ENCODE peak calls at places on chromosomes 12 and 14, in eight cellular contexts. P, J, W, N, A, D, Z and B are unnamed samples.

GRCh38 chr12:16946691-16947090 is 340.7 kb upstream of the LMO3 start:
- DNase-seq in D (no peak), J (no peak), Z (no peak), N (no peak), A (no peak), W (no peak), P (no peak), B (no peak)

GRCh38 chr12:3002636-3003035 is 43.4 kb downstream of the TEAD4 start:
- DNase-seq in D (no peak), N (no peak), W (no peak), Z (no peak), J (no peak), A (no peak), P (no peak), B (no peak)

GRCh38 chr12:43675048-43675904 is 83.3 kb downstream of the PUS7L start:
- DNase-seq in P (no peak), N (no peak), A (no peak), J (no peak), W (no peak), Z (no peak), D (no peak), B (peak)

GRCh38 chr12:57821474-57822214 is 3.1 kb upstream of the AVIL start:
- DNase-seq in Z (no peak), J (no peak), N (no peak), P (no peak), A (no peak), D (no peak), W (no peak), B (no peak)

GRCh38 chr12:76680940-76681339 is 83.0 kb upstream of the ZDHHC17 start:
- DNase-seq in N (no peak), P (no peak), J (no peak), Z (no peak), W (no peak), A (no peak), D (no peak), B (peak)

GRCh38 chr14:68652433-68652690 is 140.5 kb downstream of the ZFP36L1 start:
- DNase-seq in N (no peak), Z (no peak), J (no peak), W (no peak), D (no peak), P (no peak), A (no peak), B (no peak)

GRCh38 chr14:91996951-91997371 is 42.9 kb downstream of the TRIP11 start:
- DNase-seq in D (no peak), J (peak), Z (no peak), P (peak), W (peak), A (no peak), N (no peak), B (peak)

GRCh38 chr12:22573181-22573580 is 28.8 kb upstream of the C2CD5 start:
- DNase-seq in P (no peak), D (no peak), Z (no peak), N (no peak), W (no peak), A (no peak), J (no peak), B (no peak)

GRCh38 chr14:95536036-95536577 is 1.3 kb downstream of the GLRX5 start:
- DNase-seq in A (no peak), D (no peak), W (no peak), Z (no peak), P (no peak), N (no peak), J (no peak), B (no peak)

GRCh38 chr14:68043752-68044151 is 224.2 kb downstream of the RAD51B start:
- DNase-seq in D (no peak), Z (no peak), A (no peak), P (no peak), J (no peak), W (no peak), N (no peak), B (no peak)

GRCh38 chr14:103281496-103282231 is 52.4 kb upstream of the EIF5 start:
- DNase-seq in P (peak), A (no peak), J (no peak), N (peak), W (no peak), Z (no peak), D (no peak), B (peak)

GRCh38 chr14:68667313-68667791 is 125.5 kb downstream of the ZFP36L1 start:
- DNase-seq in D (no peak), N (no peak), Z (no peak), P (no peak), J (no peak), W (no peak), A (no peak), B (no peak)

GRCh38 chr12:69886101-69886500 is 61.1 kb downstream of the MYRFL start:
- DNase-seq in D (no peak), W (no peak), A (no peak), N (no peak), J (no peak), P (no peak), Z (no peak), B (no peak)

GRCh38 chr12:90036641-90037040 is 328.0 kb upstream of the ATP2B1 start:
- DNase-seq in P (no peak), J (no peak), D (no peak), A (no peak), N (no peak), Z (no peak), W (no peak), B (no peak)

GRCh38 chr14:68466491-68466977 is 326.3 kb downstream of the ZFP36L1 start:
- DNase-seq in A (no peak), D (no peak), P (no peak), J (no peak), W (no peak), Z (no peak), N (no peak), B (peak)

GRCh38 chr12:41972196-41972994 is 172.3 kb downstream of the GXYLT1 start:
- DNase-seq in J (no peak), N (no peak), D (no peak), W (no peak), P (no peak), A (no peak), Z (no peak), B (no peak)

GRCh38 chr12:102326987-102327386 is 129.4 kb upstream of the PMCH start:
- DNase-seq in J (no peak), Z (no peak), P (no peak), A (no peak), N (no peak), W (no peak), D (no peak), B (peak)